ENCODE peak calls at places on chromosomes 7 and 10, in five cellular contexts. One of them, this sample, is unnamed.

GRCh38 chr7:128361463-128362441 is at the start of gene PRRT4:
- DNase-seq in EH: peak; percentile 28
- DNase-seq in activated naive CD8-positive, alpha-beta T cell treated with anti-CD3 and anti-CD28 coated beads, Interleukin-2, amount 50 U/mL, for 24 hours: peak; percentile 30
- DNase-seq in stomach: peak; percentile 40
- DNase-seq in lower lobe of right lung: peak; percentile 62
- DNase-seq in this sample: peak; percentile 32

GRCh38 chr10:35412900-35413491 is 76.7 kb downstream of the CCNY start:
- DNase-seq in lower lobe of right lung: no peak
- DNase-seq in stomach: no peak
- DNase-seq in activated naive CD8-positive, alpha-beta T cell treated with anti-CD3 and anti-CD28 coated beads, Interleukin-2, amount 50 U/mL, for 24 hours: no peak
- DNase-seq in EH: peak; percentile 58
- DNase-seq in this sample: peak; percentile 25

GRCh38 chr10:131979821-131980270 is 1.9 kb downstream of the BNIP3 start:
- DNase-seq in activated naive CD8-positive, alpha-beta T cell treated with anti-CD3 and anti-CD28 coated beads, Interleukin-2, amount 50 U/mL, for 24 hours: no peak
- DNase-seq in stomach: peak; percentile 44
- DNase-seq in lower lobe of right lung: no peak
- DNase-seq in EH: peak; percentile 58
- DNase-seq in this sample: peak; percentile 64

GRCh38 chr10:77967611-77968022 is 41.1 kb upstream of the DLG5 start:
- DNase-seq in activated naive CD8-positive, alpha-beta T cell treated with anti-CD3 and anti-CD28 coated beads, Interleukin-2, amount 50 U/mL, for 24 hours: no peak
- DNase-seq in lower lobe of right lung: no peak
- DNase-seq in stomach: no peak
- DNase-seq in EH: no peak
- DNase-seq in this sample: no peak

GRCh38 chr7:100674441-100675407 is 1.2 kb downstream of the GNB2 start:
- DNase-seq in lower lobe of right lung: peak; percentile 76
- DNase-seq in activated naive CD8-positive, alpha-beta T cell treated with anti-CD3 and anti-CD28 coated beads, Interleukin-2, amount 50 U/mL, for 24 hours: peak; percentile 43
- DNase-seq in EH: peak; percentile 16
- DNase-seq in stomach: no peak
- DNase-seq in this sample: peak; percentile 40

GRCh38 chr10:53064609-53065008 is 292.0 kb upstream of the MBL2 start:
- DNase-seq in lower lobe of right lung: no peak
- DNase-seq in EH: no peak
- DNase-seq in stomach: no peak
- DNase-seq in activated naive CD8-positive, alpha-beta T cell treated with anti-CD3 and anti-CD28 coated beads, Interleukin-2, amount 50 U/mL, for 24 hours: no peak
- DNase-seq in this sample: no peak

GRCh38 chr7:17646181-17646956 is 293.9 kb downstream of the SNX13 start:
- DNase-seq in EH: peak; percentile 57
- DNase-seq in activated naive CD8-positive, alpha-beta T cell treated with anti-CD3 and anti-CD28 coated beads, Interleukin-2, amount 50 U/mL, for 24 hours: no peak
- DNase-seq in stomach: no peak
- DNase-seq in lower lobe of right lung: no peak
- DNase-seq in this sample: peak; percentile 45

GRCh38 chr7:152857272-152857671 is 97.7 kb downstream of the ACTR3B start:
- DNase-seq in activated naive CD8-positive, alpha-beta T cell treated with anti-CD3 and anti-CD28 coated beads, Interleukin-2, amount 50 U/mL, for 24 hours: no peak
- DNase-seq in stomach: no peak
- DNase-seq in lower lobe of right lung: no peak
- DNase-seq in EH: no peak
- DNase-seq in this sample: no peak

GRCh38 chr10:21929070-21929469 is 74.5 kb downstream of the DNAJC1 start:
- DNase-seq in EH: peak; percentile 17
- DNase-seq in activated naive CD8-positive, alpha-beta T cell treated with anti-CD3 and anti-CD28 coated beads, Interleukin-2, amount 50 U/mL, for 24 hours: no peak
- DNase-seq in stomach: no peak
- DNase-seq in lower lobe of right lung: no peak
- DNase-seq in this sample: no peak

GRCh38 chr10:128542659-128543058 is 416.4 kb upstream of the MKI67 start:
- DNase-seq in stomach: no peak
- DNase-seq in EH: no peak
- DNase-seq in lower lobe of right lung: no peak
- DNase-seq in activated naive CD8-positive, alpha-beta T cell treated with anti-CD3 and anti-CD28 coated beads, Interleukin-2, amount 50 U/mL, for 24 hours: no peak
- DNase-seq in this sample: no peak

GRCh38 chr10:126420571-126421275 is 32.4 kb upstream of the ADAM12 start:
- DNase-seq in lower lobe of right lung: no peak
- DNase-seq in EH: no peak
- DNase-seq in activated naive CD8-positive, alpha-beta T cell treated with anti-CD3 and anti-CD28 coated beads, Interleukin-2, amount 50 U/mL, for 24 hours: no peak
- DNase-seq in stomach: no peak
- DNase-seq in this sample: no peak

GRCh38 chr7:44102846-44103565 is 1.1 kb upstream of the AEBP1 start:
- DNase-seq in EH: no peak
- DNase-seq in activated naive CD8-positive, alpha-beta T cell treated with anti-CD3 and anti-CD28 coated beads, Interleukin-2, amount 50 U/mL, for 24 hours: no peak
- DNase-seq in stomach: no peak
- DNase-seq in lower lobe of right lung: no peak
- DNase-seq in this sample: no peak

GRCh38 chr7:114589436-114589835 is 174.8 kb downstream of the FOXP2 start:
- DNase-seq in stomach: no peak
- DNase-seq in EH: no peak
- DNase-seq in activated naive CD8-positive, alpha-beta T cell treated with anti-CD3 and anti-CD28 coated beads, Interleukin-2, amount 50 U/mL, for 24 hours: no peak
- DNase-seq in lower lobe of right lung: no peak
- DNase-seq in this sample: no peak

GRCh38 chr7:50721160-50721559 is 61.5 kb downstream of the GRB10 start:
- DNase-seq in activated naive CD8-positive, alpha-beta T cell treated with anti-CD3 and anti-CD28 coated beads, Interleukin-2, amount 50 U/mL, for 24 hours: no peak
- DNase-seq in EH: no peak
- DNase-seq in lower lobe of right lung: no peak
- DNase-seq in stomach: no peak
- DNase-seq in this sample: peak; percentile 84

GRCh38 chr7:38736135-38736534 is 105.0 kb upstream of the AMPH start:
- DNase-seq in activated naive CD8-positive, alpha-beta T cell treated with anti-CD3 and anti-CD28 coated beads, Interleukin-2, amount 50 U/mL, for 24 hours: no peak
- DNase-seq in lower lobe of right lung: no peak
- DNase-seq in stomach: no peak
- DNase-seq in EH: no peak
- DNase-seq in this sample: no peak

GRCh38 chr10:1688531-1688930 is 48.8 kb downstream of the ADARB2 start:
- DNase-seq in activated naive CD8-positive, alpha-beta T cell treated with anti-CD3 and anti-CD28 coated beads, Interleukin-2, amount 50 U/mL, for 24 hours: no peak
- DNase-seq in stomach: no peak
- DNase-seq in lower lobe of right lung: no peak
- DNase-seq in EH: no peak
- DNase-seq in this sample: no peak

GRCh38 chr7:82810558-82811259 is 352.0 kb downstream of the PCLO start:
- DNase-seq in lower lobe of right lung: no peak
- DNase-seq in activated naive CD8-positive, alpha-beta T cell treated with anti-CD3 and anti-CD28 coated beads, Interleukin-2, amount 50 U/mL, for 24 hours: no peak
- DNase-seq in stomach: no peak
- DNase-seq in EH: peak; percentile 88
- DNase-seq in this sample: peak; percentile 78

GRCh38 chr7:43735802-43736603 is 6.7 kb upstream of the COA1 start:
- DNase-seq in activated naive CD8-positive, alpha-beta T cell treated with anti-CD3 and anti-CD28 coated beads, Interleukin-2, amount 50 U/mL, for 24 hours: peak; percentile 46
- DNase-seq in lower lobe of right lung: no peak
- DNase-seq in stomach: no peak
- DNase-seq in EH: peak; percentile 27
- DNase-seq in this sample: no peak

GRCh38 chr7:6556196-6556595 is 4.9 kb upstream of the GRID2IP start:
- DNase-seq in activated naive CD8-positive, alpha-beta T cell treated with anti-CD3 and anti-CD28 coated beads, Interleukin-2, amount 50 U/mL, for 24 hours: no peak
- DNase-seq in stomach: peak; percentile 27
- DNase-seq in lower lobe of right lung: no peak
- DNase-seq in EH: no peak
- DNase-seq in this sample: no peak

GRCh38 chr10:61786728-61787127 is 114.8 kb upstream of the ARID5B start:
- DNase-seq in activated naive CD8-positive, alpha-beta T cell treated with anti-CD3 and anti-CD28 coated beads, Interleukin-2, amount 50 U/mL, for 24 hours: peak; percentile 15
- DNase-seq in stomach: no peak
- DNase-seq in lower lobe of right lung: no peak
- DNase-seq in EH: peak; percentile 83
- DNase-seq in this sample: peak; percentile 55

GRCh38 chr7:23277359-23277989 is 21.7 kb upstream of the MALSU1 start:
- DNase-seq in stomach: no peak
- DNase-seq in lower lobe of right lung: no peak
- DNase-seq in activated naive CD8-positive, alpha-beta T cell treated with anti-CD3 and anti-CD28 coated beads, Interleukin-2, amount 50 U/mL, for 24 hours: peak; percentile 32
- DNase-seq in EH: peak; percentile 71
- DNase-seq in this sample: peak; percentile 86

GRCh38 chr10:77554996-77555397 is 82.6 kb downstream of the KCNMA1 start:
- DNase-seq in EH: no peak
- DNase-seq in lower lobe of right lung: peak; percentile 84
- DNase-seq in stomach: no peak
- DNase-seq in activated naive CD8-positive, alpha-beta T cell treated with anti-CD3 and anti-CD28 coated beads, Interleukin-2, amount 50 U/mL, for 24 hours: no peak
- DNase-seq in this sample: no peak

GRCh38 chr10:126458453-126458852 is 70.2 kb upstream of the ADAM12 start:
- DNase-seq in EH: peak; percentile 81
- DNase-seq in activated naive CD8-positive, alpha-beta T cell treated with anti-CD3 and anti-CD28 coated beads, Interleukin-2, amount 50 U/mL, for 24 hours: no peak
- DNase-seq in stomach: no peak
- DNase-seq in lower lobe of right lung: no peak
- DNase-seq in this sample: no peak

This sample was measured in dermis blood vessel endothelial cell.